ENCODE peak calls at places on chromosomes 6 and 20, in ten cellular contexts. C, T, F, N, O, J, V, R, I and D are unnamed samples.

GRCh38 chr6:139891471-139891870 is 517.0 kb upstream of the CITED2 start:
- DNase-seq in T (peak), N (no peak), O (no peak), J (peak), V (no peak), R (no peak), I (no peak), C (no peak), F (no peak), D (no peak)

GRCh38 chr6:14037402-14038277 is 79.9 kb upstream of the CD83 start:
- DNase-seq in O (no peak), T (peak), R (no peak), C (no peak), I (peak), N (no peak), F (peak), J (peak), V (peak), D (peak)

GRCh38 chr6:33575211-33575610 is 4.9 kb downstream of the BAK1 start:
- DNase-seq in O (no peak), F (no peak), T (no peak), I (no peak), J (no peak), R (no peak), V (no peak), C (no peak), N (no peak), D (no peak)

GRCh38 chr6:107129370-107129925 is 14.1 kb upstream of the BEND3 start:
- DNase-seq in T (peak), F (no peak), N (no peak), I (no peak), R (no peak), C (peak), V (peak), J (no peak), O (no peak), D (no peak)

GRCh38 chr20:49381558-49382493 is 100.6 kb downstream of the KCNB1 start:
- DNase-seq in T (peak), J (peak), I (peak), N (no peak), R (no peak), V (peak), O (no peak), C (peak), F (peak), D (peak)

GRCh38 chr20:21684671-21685070 is 20.8 kb upstream of the PAX1 start:
- DNase-seq in O (no peak), R (no peak), J (no peak), N (no peak), T (no peak), C (no peak), V (no peak), I (no peak), F (no peak), D (no peak)

GRCh38 chr6:68196645-68197044 is 438.4 kb upstream of the ADGRB3 start:
- DNase-seq in R (no peak), C (peak), J (peak), T (peak), I (no peak), N (no peak), F (no peak), O (no peak), V (peak), D (peak)

GRCh38 chr20:39289316-39289715 is 327.2 kb downstream of the DHX35 start:
- DNase-seq in V (no peak), T (peak), C (no peak), F (no peak), R (no peak), O (no peak), J (no peak), I (no peak), N (no peak), D (no peak)

GRCh38 chr20:41242807-41243206 is 74.7 kb downstream of the ZHX3 start:
- DNase-seq in I (no peak), N (no peak), J (no peak), F (no peak), R (no peak), V (no peak), C (no peak), O (no peak), T (no peak), D (no peak)

GRCh38 chr6:108771421-108771820 is 76.8 kb upstream of the ARMC2 start:
- DNase-seq in N (no peak), C (no peak), I (no peak), O (no peak), V (no peak), J (no peak), F (peak), T (no peak), R (no peak), D (no peak)

GRCh38 chr6:39153766-39154397 is 38.9 kb upstream of the SAYSD1 start:
- DNase-seq in R (no peak), F (no peak), I (no peak), V (no peak), O (no peak), T (no peak), C (no peak), N (no peak), J (no peak), D (no peak)

GRCh38 chr6:12112540-12113189 is 100.6 kb downstream of the HIVEP1 start:
- DNase-seq in V (no peak), O (no peak), C (no peak), N (no peak), R (no peak), J (no peak), T (no peak), I (no peak), F (no peak), D (no peak)

GRCh38 chr20:10478930-10479329 is 43.8 kb downstream of the SLX4IP start:
- DNase-seq in O (no peak), J (no peak), R (no peak), T (peak), F (no peak), N (no peak), I (no peak), V (no peak), C (no peak), D (no peak)

GRCh38 chr6:129269891-129270290 is 387.0 kb downstream of the LAMA2 start:
- DNase-seq in T (no peak), J (no peak), V (no peak), N (no peak), O (no peak), R (no peak), F (no peak), C (no peak), I (no peak), D (no peak)

GRCh38 chr6:45351667-45352066 is 23.5 kb downstream of the RUNX2 start:
- DNase-seq in O (no peak), T (peak), V (no peak), I (no peak), F (no peak), J (peak), C (no peak), R (no peak), N (no peak), D (no peak)

GRCh38 chr6:162068340-162068739 is 659.2 kb downstream of the PRKN start:
- DNase-seq in J (no peak), N (no peak), O (no peak), V (no peak), F (no peak), C (no peak), R (peak), T (peak), I (no peak), D (no peak)

GRCh38 chr6:163122365-163122764 is 292.2 kb upstream of the QKI start:
- DNase-seq in V (no peak), R (no peak), F (no peak), J (no peak), N (no peak), I (peak), T (no peak), C (no peak), O (no peak), D (no peak)

GRCh38 chr6:50062051-50062450 is 12.3 kb upstream of the DEFB112 start:
- DNase-seq in R (no peak), F (no peak), V (no peak), T (no peak), O (no peak), J (peak), I (no peak), N (no peak), C (no peak), D (no peak)

GRCh38 chr20:840858-841567 is 7.5 kb downstream of the FAM110A start:
- DNase-seq in C (peak), J (peak), F (no peak), V (no peak), T (no peak), I (no peak), O (no peak), R (no peak), N (no peak), D (no peak)

GRCh38 chr6:111835807-111836206 is 37.4 kb downstream of the FYN start:
- DNase-seq in N (no peak), R (no peak), T (no peak), J (no peak), F (no peak), I (no peak), O (no peak), V (no peak), C (no peak), D (no peak)

GRCh38 chr20:49516916-49517315 is 34.4 kb upstream of the KCNB1 start:
- DNase-seq in O (no peak), T (no peak), F (no peak), R (no peak), V (no peak), N (no peak), J (no peak), C (no peak), I (no peak), D (no peak)

GRCh38 chr6:16949696-16950095 is 152.2 kb upstream of the STMND1 start:
- DNase-seq in N (no peak), O (no peak), R (no peak), J (no peak), F (peak), T (no peak), C (no peak), I (no peak), V (no peak), D (no peak)

GRCh38 chr6:166861304-166861703 is 95.0 kb downstream of the RNASET2 start:
- DNase-seq in O (no peak), V (no peak), I (no peak), R (no peak), C (no peak), T (no peak), J (no peak), N (no peak), F (no peak), D (no peak)

GRCh38 chr6:89834884-89835792 is 5.5 kb downstream of the CASP8AP2 start:
- DNase-seq in J (no peak), T (no peak), F (peak), I (no peak), N (no peak), O (no peak), V (no peak), R (no peak), C (no peak), D (no peak)

GRCh38 chr6:36386495-36387439 is 702 bp downstream of the ETV7 start:
- DNase-seq in I (peak), N (peak), V (no peak), J (peak), T (peak), C (no peak), R (no peak), F (peak), O (no peak), D (no peak)

GRCh38 chr20:50659975-50660670 is 31.2 kb downstream of the RIPOR3 start:
- DNase-seq in O (no peak), C (no peak), J (no peak), R (no peak), V (no peak), T (no peak), F (no peak), N (no peak), I (no peak), D (no peak)

GRCh38 chr20:55394592-55394991 is 610.7 kb downstream of the CBLN4 start:
- DNase-seq in J (peak), C (no peak), V (no peak), I (no peak), T (no peak), F (no peak), O (no peak), N (no peak), R (no peak), D (no peak)

GRCh38 chr20:41617059-41617921 is 887 bp downstream of the CHD6 start:
- DNase-seq in C (peak), O (no peak), T (peak), I (peak), R (peak), J (peak), N (peak), F (peak), V (peak), D (no peak)

GRCh38 chr6:158313989-158314388 is 1.7 kb downstream of the TULP4 start:
- DNase-seq in I (no peak), O (no peak), N (no peak), J (no peak), R (no peak), F (no peak), V (no peak), C (no peak), T (peak), D (no peak)

GRCh38 chr20:36856196-36856595 is 19.7 kb upstream of the TLDC2 start:
- DNase-seq in O (no peak), R (no peak), N (no peak), F (peak), V (peak), C (no peak), J (no peak), I (no peak), T (no peak), D (no peak)

GRCh38 chr6:116034327-116034726 is 26.4 kb downstream of the FRK start:
- DNase-seq in I (peak), F (peak), V (no peak), T (no peak), C (no peak), R (no peak), J (peak), O (no peak), N (peak), D (no peak)

GRCh38 chr6:15283986-15284361 is 38.1 kb downstream of the JARID2 start:
- DNase-seq in C (no peak), F (peak), I (no peak), T (no peak), O (no peak), J (no peak), V (no peak), N (no peak), R (no peak), D (no peak)

GRCh38 chr6:161257778-161258457 is 15.9 kb downstream of the AGPAT4 start:
- DNase-seq in C (no peak), I (no peak), V (no peak), N (peak), J (peak), T (no peak), R (no peak), F (peak), O (no peak), D (no peak)

GRCh38 chr6:81861281-81861680 is 108.8 kb upstream of the TENT5A start:
- DNase-seq in R (no peak), N (no peak), V (no peak), F (no peak), I (no peak), T (no peak), C (no peak), O (no peak), J (no peak), D (no peak)

GRCh38 chr6:105982761-105983600 is 103.2 kb upstream of the PRDM1 start:
- DNase-seq in F (no peak), O (no peak), C (no peak), V (no peak), R (no peak), T (peak), I (no peak), J (no peak), N (no peak), D (no peak)

GRCh38 chr6:4913705-4914411 is 90.0 kb downstream of the RPP40 start:
- DNase-seq in T (no peak), N (no peak), F (no peak), O (no peak), J (peak), C (no peak), I (no peak), R (no peak), V (no peak), D (no peak)

GRCh38 chr6:118102401-118102800 is 195.3 kb downstream of the SLC35F1 start:
- DNase-seq in N (no peak), I (no peak), J (no peak), F (no peak), O (no peak), R (no peak), T (no peak), C (no peak), V (no peak), D (no peak)

GRCh38 chr6:115456848-115457247 is 603.8 kb downstream of the FRK start:
- DNase-seq in F (no peak), T (no peak), C (no peak), I (no peak), O (no peak), V (no peak), R (no peak), J (no peak), N (no peak), D (no peak)

GRCh38 chr20:62760536-62761057 is 35.7 kb upstream of the MRGBP start:
- DNase-seq in F (no peak), J (no peak), T (no peak), C (no peak), N (no peak), R (peak), I (no peak), V (no peak), O (no peak), D (no peak)

GRCh38 chr6:56851104-56851503 is 103.8 kb upstream of the BEND6 start:
- DNase-seq in N (no peak), C (no peak), V (peak), F (peak), J (peak), T (no peak), R (no peak), O (no peak), I (peak), D (no peak)